ENCODE peak calls at places on chromosomes 2 and 18, in nine cellular contexts. A, B, N, K, T, R, G, F and I are unnamed samples.

GRCh38 chr2:72985136-72985535 is 67.8 kb downstream of the EMX1 start:
- DNase-seq in A (no peak), B (no peak), N (no peak), K (no peak), T (no peak), R (no peak), G (no peak), F (no peak), I (no peak)

GRCh38 chr2:138030459-138030858 is 66.2 kb downstream of the HNMT start:
- DNase-seq in A (no peak), B (no peak), N (no peak), K (no peak), T (no peak), R (no peak), G (no peak), F (no peak), I (no peak)

GRCh38 chr2:161436411-161436810 is 20.3 kb downstream of the TBR1 start:
- DNase-seq in A (no peak), B (no peak), N (no peak), K (no peak), T (no peak), R (no peak), G (no peak), F (no peak), I (no peak)

GRCh38 chr2:104368089-104368488 is 485.8 kb upstream of the POU3F3 start:
- DNase-seq in A (no peak), B (no peak), N (no peak), K (no peak), T (no peak), R (no peak), G (no peak), F (no peak), I (no peak)

GRCh38 chr2:73561422-73561821 is 80.8 kb downstream of the NAT8 start:
- DNase-seq in A (no peak), B (no peak), N (no peak), K (no peak), T (no peak), R (no peak), G (no peak), F (no peak), I (no peak)

GRCh38 chr2:120867290-120868231 is 131.9 kb downstream of the GLI2 start:
- DNase-seq in A (peak; percentile 84), B (peak; percentile 63), N (peak; percentile 86), K (peak; percentile 90), T (peak; percentile 40), R (peak; percentile 49), G (peak; percentile 57), F (peak; percentile 71), I (peak; percentile 93)

GRCh38 chr18:26865557-26865956 is at the start of gene AQP4:
- DNase-seq in A (no peak), B (peak; percentile 68), N (no peak), K (no peak), T (no peak), R (no peak), G (no peak), F (no peak), I (no peak)

GRCh38 chr18:61248589-61248988 is 84.6 kb upstream of the CDH20 start:
- DNase-seq in A (no peak), B (no peak), N (no peak), K (no peak), T (no peak), R (no peak), G (no peak), F (no peak), I (no peak)

GRCh38 chr2:152815634-152816257 is 97.3 kb downstream of the ARL6IP6 start:
- DNase-seq in A (no peak), B (no peak), N (no peak), K (no peak), T (no peak), R (no peak), G (no peak), F (no peak), I (no peak)

GRCh38 chr2:237154050-237154638 is 68.5 kb downstream of the COPS8 start:
- DNase-seq in A (peak; percentile 70), B (peak; percentile 40), N (peak; percentile 63), K (no peak), T (peak; percentile 13), R (peak; percentile 75), G (no peak), F (no peak), I (no peak)

GRCh38 chr2:12488365-12488972 is 228.3 kb upstream of the TRIB2 start:
- DNase-seq in A (no peak), B (no peak), N (no peak), K (no peak), T (no peak), R (no peak), G (no peak), F (peak; percentile 4), I (no peak)

GRCh38 chr18:63237911-63238710 is 81.5 kb downstream of the BCL2 start:
- DNase-seq in A (no peak), B (no peak), N (peak; percentile 60), K (no peak), T (no peak), R (peak; percentile 56), G (peak; percentile 35), F (peak; percentile 63), I (no peak)

GRCh38 chr2:25445464-25445863 is 103.7 kb upstream of the DNMT3A start:
- DNase-seq in A (no peak), B (no peak), N (no peak), K (no peak), T (no peak), R (no peak), G (no peak), F (no peak), I (no peak)

GRCh38 chr2:200617089-200618050 is 31.6 kb downstream of the AOX1 start:
- DNase-seq in A (no peak), B (no peak), N (no peak), K (no peak), T (no peak), R (no peak), G (no peak), F (no peak), I (no peak)

DNA sequence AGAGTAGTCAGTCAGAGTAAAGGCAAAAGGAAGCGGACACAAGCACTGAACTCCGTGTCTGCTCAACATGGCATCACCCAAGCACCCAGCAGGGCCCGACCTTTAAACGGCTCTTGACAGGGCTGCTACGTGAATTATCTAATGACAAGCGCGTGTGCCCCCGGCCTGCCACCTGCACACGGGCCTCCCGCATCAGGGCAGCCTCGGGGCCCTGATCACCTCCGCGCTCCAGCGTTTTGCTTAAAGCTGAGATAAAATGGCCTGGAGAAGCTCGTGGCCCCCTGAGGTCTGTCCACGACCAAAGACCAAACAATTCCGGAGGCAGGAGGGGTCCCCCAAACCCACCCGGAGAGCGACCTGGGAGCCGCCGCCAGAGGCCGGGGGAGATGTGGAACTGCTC is 376 bp downstream of the NDUFA10 start:
- DNase-seq in A (no peak), B (no peak), N (no peak), K (no peak), T (no peak), R (peak; percentile 7), G (no peak), F (no peak), I (no peak)
- TF ChIP-seq EP300 in A (no peak), B (no peak), N (no peak), K (no peak), T (no peak), R (no peak), G (no peak), F (no peak), I (no peak)

GRCh38 chr2:109242222-109242653 is 113.2 kb downstream of the SH3RF3 start:
- DNase-seq in A (no peak), B (no peak), N (no peak), K (no peak), T (no peak), R (no peak), G (no peak), F (no peak), I (peak; percentile 74)

GRCh38 chr2:109244750-109245382 is 115.9 kb downstream of the SH3RF3 start:
- DNase-seq in A (no peak), B (no peak), N (no peak), K (no peak), T (no peak), R (no peak), G (no peak), F (no peak), I (no peak)

GRCh38 chr2:109242654-109243331 is 113.8 kb downstream of the SH3RF3 start:
- DNase-seq in A (no peak), B (no peak), N (peak; percentile 65), K (no peak), T (no peak), R (no peak), G (peak; percentile 22), F (peak; percentile 69), I (peak; percentile 87)

GRCh38 chr2:109246176-109246575 is 117.2 kb downstream of the SH3RF3 start:
- DNase-seq in A (no peak), B (no peak), N (no peak), K (no peak), T (no peak), R (no peak), G (no peak), F (no peak), I (no peak)

GRCh38 chr2:109243526-109244425 is 114.8 kb downstream of the SH3RF3 start:
- DNase-seq in A (no peak), B (no peak), N (no peak), K (no peak), T (no peak), R (no peak), G (no peak), F (no peak), I (no peak)
- H3K27ac ChIP-seq in A (no peak overlapping the region), B (peak overlapping the region; percentile 84), N (no peak overlapping the region), K (peak overlapping the region; percentile 79), T (no peak overlapping the region), R (no peak overlapping the region), G (peak overlapping the region; percentile 71), F (no peak overlapping the region), I (peak overlapping the region; percentile 86)

GRCh38 chr2:6081542-6081872 is 389.3 kb downstream of the SOX11 start:
- DNase-seq in A (no peak), B (no peak), N (no peak), K (no peak), T (no peak), R (no peak), G (no peak), F (no peak), I (no peak)

GRCh38 chr2:6079405-6079804 is 387.2 kb downstream of the SOX11 start:
- DNase-seq in A (no peak), B (no peak), N (no peak), K (no peak), T (no peak), R (no peak), G (no peak), F (no peak), I (no peak)

GRCh38 chr2:6081955-6082354 is 389.8 kb downstream of the SOX11 start:
- DNase-seq in A (peak; percentile 36), B (no peak), N (no peak), K (no peak), T (no peak), R (no peak), G (no peak), F (no peak), I (no peak)

GRCh38 chr2:6082619-6083018 is 390.4 kb downstream of the SOX11 start:
- DNase-seq in A (no peak), B (no peak), N (no peak), K (no peak), T (no peak), R (no peak), G (no peak), F (no peak), I (no peak)

GRCh38 chr2:6080837-6081541 is 388.8 kb downstream of the SOX11 start:
- DNase-seq in A (peak; percentile 54), B (no peak), N (no peak), K (peak; percentile 15), T (no peak), R (no peak), G (no peak), F (no peak), I (no peak)
- H3K4me3 ChIP-seq in A (peak overlapping the region; percentile 23), B (no peak overlapping the region), N (no peak overlapping the region), K (no peak overlapping the region), T (no peak overlapping the region), R (peak overlapping the region; percentile 24), G (no peak overlapping the region), F (no peak overlapping the region), I (no peak overlapping the region)

GRCh38 chr2:128591022-128591840 is 272.6 kb upstream of the HS6ST1 start:
- DNase-seq in A (no peak), B (peak; percentile 10), N (no peak), K (no peak), T (no peak), R (no peak), G (no peak), F (no peak), I (peak; percentile 39)
- TF ChIP-seq EP300 in A (no peak), B (no peak), N (no peak), K (no peak), T (no peak), R (no peak), G (no peak), F (no peak), I (no peak)